ENCODE peak calls at places on chromosomes 13 and 19, in ten cellular contexts. One of them, this sample, is unnamed.

GRCh38 chr19:46192990-46193650 is 36.4 kb upstream of the IGFL1 start:
- DNase-seq in Panc1: no peak
- DNase-seq in stomach: no peak
- DNase-seq in neural progenitor cell: no peak
- DNase-seq in cardiac muscle cell: peak
- DNase-seq in epithelial cell of esophagus: peak
- DNase-seq in heart right ventricle: no peak
- DNase-seq in CD4-positive, CD25-positive, alpha-beta regulatory T cell: no peak
- DNase-seq in PC-9: peak
- DNase-seq in GM23338: no peak
- DNase-seq in this sample: peak

GRCh38 chr19:51507640-51508058 is 6.0 kb upstream of the SIGLEC12 start:
- DNase-seq in Panc1: no peak
- DNase-seq in stomach: no peak
- DNase-seq in neural progenitor cell: no peak
- DNase-seq in cardiac muscle cell: no peak
- DNase-seq in epithelial cell of esophagus: no peak
- DNase-seq in heart right ventricle: no peak
- DNase-seq in CD4-positive, CD25-positive, alpha-beta regulatory T cell: no peak
- DNase-seq in PC-9: no peak
- DNase-seq in GM23338: no peak
- DNase-seq in this sample: no peak

GRCh38 chr19:45467456-45468158 is at the start of gene FOSB:
- DNase-seq in Panc1: no peak
- DNase-seq in stomach: peak
- DNase-seq in neural progenitor cell: peak
- DNase-seq in cardiac muscle cell: peak
- DNase-seq in epithelial cell of esophagus: peak
- DNase-seq in heart right ventricle: peak
- DNase-seq in CD4-positive, CD25-positive, alpha-beta regulatory T cell: peak
- DNase-seq in PC-9: peak
- DNase-seq in GM23338: peak
- DNase-seq in this sample: peak

GRCh38 chr13:111856571-111856970 is 210.4 kb upstream of the SOX1 start:
- DNase-seq in Panc1: no peak
- DNase-seq in stomach: no peak
- DNase-seq in neural progenitor cell: no peak
- DNase-seq in cardiac muscle cell: no peak
- DNase-seq in epithelial cell of esophagus: no peak
- DNase-seq in heart right ventricle: no peak
- DNase-seq in CD4-positive, CD25-positive, alpha-beta regulatory T cell: no peak
- DNase-seq in PC-9: no peak
- DNase-seq in GM23338: no peak
- DNase-seq in this sample: peak

GRCh38 chr13:95970878-95971277 is 82.3 kb downstream of the UGGT2 start:
- DNase-seq in Panc1: no peak
- DNase-seq in stomach: no peak
- DNase-seq in neural progenitor cell: no peak
- DNase-seq in cardiac muscle cell: no peak
- DNase-seq in epithelial cell of esophagus: no peak
- DNase-seq in heart right ventricle: no peak
- DNase-seq in CD4-positive, CD25-positive, alpha-beta regulatory T cell: no peak
- DNase-seq in PC-9: no peak
- DNase-seq in GM23338: peak
- DNase-seq in this sample: no peak

GRCh38 chr19:39238944-39239343 is 5.9 kb downstream of the IFNL3 start:
- DNase-seq in Panc1: no peak
- DNase-seq in stomach: no peak
- DNase-seq in neural progenitor cell: no peak
- DNase-seq in cardiac muscle cell: no peak
- DNase-seq in epithelial cell of esophagus: no peak
- DNase-seq in heart right ventricle: no peak
- DNase-seq in CD4-positive, CD25-positive, alpha-beta regulatory T cell: no peak
- DNase-seq in PC-9: no peak
- DNase-seq in GM23338: no peak
- DNase-seq in this sample: no peak

GRCh38 chr19:40392894-40393517 is 3.0 kb upstream of the HIPK4 start:
- DNase-seq in Panc1: no peak
- DNase-seq in stomach: peak
- DNase-seq in neural progenitor cell: no peak
- DNase-seq in cardiac muscle cell: no peak
- DNase-seq in epithelial cell of esophagus: peak
- DNase-seq in heart right ventricle: no peak
- DNase-seq in CD4-positive, CD25-positive, alpha-beta regulatory T cell: no peak
- DNase-seq in PC-9: peak
- DNase-seq in GM23338: no peak
- DNase-seq in this sample: no peak

GRCh38 chr13:49314344-49314882 is 66.7 kb downstream of the CDADC1 start:
- DNase-seq in Panc1: no peak
- DNase-seq in stomach: no peak
- DNase-seq in neural progenitor cell: no peak
- DNase-seq in cardiac muscle cell: peak
- DNase-seq in epithelial cell of esophagus: peak
- DNase-seq in heart right ventricle: no peak
- DNase-seq in CD4-positive, CD25-positive, alpha-beta regulatory T cell: no peak
- DNase-seq in PC-9: no peak
- DNase-seq in GM23338: no peak
- DNase-seq in this sample: no peak

GRCh38 chr13:96198038-96198437 is 108.1 kb downstream of the HS6ST3 start:
- DNase-seq in Panc1: no peak
- DNase-seq in stomach: no peak
- DNase-seq in neural progenitor cell: no peak
- DNase-seq in cardiac muscle cell: no peak
- DNase-seq in epithelial cell of esophagus: no peak
- DNase-seq in heart right ventricle: no peak
- DNase-seq in CD4-positive, CD25-positive, alpha-beta regulatory T cell: no peak
- DNase-seq in PC-9: no peak
- DNase-seq in GM23338: no peak
- DNase-seq in this sample: no peak

DNA sequence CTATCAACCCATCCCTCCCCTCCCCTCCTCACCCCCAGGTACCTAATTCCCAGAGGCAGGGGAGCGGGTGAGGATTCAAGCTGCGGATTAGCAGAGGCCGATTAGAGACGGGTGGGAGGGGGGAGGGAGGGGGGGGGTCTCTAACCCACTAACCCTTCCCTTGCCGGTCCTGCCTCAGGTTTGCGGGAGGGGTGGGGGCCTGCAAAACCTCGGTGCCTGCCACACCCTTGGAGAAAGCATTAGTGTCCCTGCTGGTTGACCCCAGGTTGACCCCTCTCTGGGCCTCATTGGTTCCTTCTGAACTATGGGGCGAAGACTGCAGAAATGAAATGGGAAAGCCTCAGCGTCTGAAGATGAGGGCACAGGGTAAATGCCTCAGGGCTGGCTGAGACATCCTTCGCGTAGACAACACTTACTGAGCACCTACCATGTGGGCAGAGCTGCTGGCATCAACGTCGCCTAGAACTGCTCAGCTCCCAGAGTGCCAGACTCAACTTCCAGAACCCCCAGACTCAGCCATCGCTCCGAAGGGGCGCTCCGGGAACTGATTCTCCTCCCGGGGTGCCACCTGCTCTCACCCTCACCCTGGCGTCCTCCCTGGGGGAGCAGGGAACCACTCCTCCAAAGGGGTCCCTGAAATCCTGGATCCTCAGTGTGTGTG is 8.5 kb upstream of the NFIC start:
- DNase-seq in Panc1: no peak
- DNase-seq in stomach: no peak
- DNase-seq in neural progenitor cell: peak
- DNase-seq in cardiac muscle cell: no peak
- DNase-seq in epithelial cell of esophagus: peak
- DNase-seq in heart right ventricle: no peak
- DNase-seq in CD4-positive, CD25-positive, alpha-beta regulatory T cell: no peak
- DNase-seq in PC-9: no peak
- DNase-seq in GM23338: peak
- DNase-seq in this sample: no peak
- H3K4me3 ChIP-seq in Panc1: peak
- H3K4me3 ChIP-seq in stomach: peak
- H3K4me3 ChIP-seq in neural progenitor cell: peak
- H3K4me3 ChIP-seq in cardiac muscle cell: peak
- H3K4me3 ChIP-seq in epithelial cell of esophagus: no peak
- H3K4me3 ChIP-seq in heart right ventricle: no peak
- H3K4me3 ChIP-seq in CD4-positive, CD25-positive, alpha-beta regulatory T cell: no peak
- H3K4me3 ChIP-seq in PC-9: no peak
- H3K4me3 ChIP-seq in GM23338: no peak
- H3K4me3 ChIP-seq in this sample: peak

DNA sequence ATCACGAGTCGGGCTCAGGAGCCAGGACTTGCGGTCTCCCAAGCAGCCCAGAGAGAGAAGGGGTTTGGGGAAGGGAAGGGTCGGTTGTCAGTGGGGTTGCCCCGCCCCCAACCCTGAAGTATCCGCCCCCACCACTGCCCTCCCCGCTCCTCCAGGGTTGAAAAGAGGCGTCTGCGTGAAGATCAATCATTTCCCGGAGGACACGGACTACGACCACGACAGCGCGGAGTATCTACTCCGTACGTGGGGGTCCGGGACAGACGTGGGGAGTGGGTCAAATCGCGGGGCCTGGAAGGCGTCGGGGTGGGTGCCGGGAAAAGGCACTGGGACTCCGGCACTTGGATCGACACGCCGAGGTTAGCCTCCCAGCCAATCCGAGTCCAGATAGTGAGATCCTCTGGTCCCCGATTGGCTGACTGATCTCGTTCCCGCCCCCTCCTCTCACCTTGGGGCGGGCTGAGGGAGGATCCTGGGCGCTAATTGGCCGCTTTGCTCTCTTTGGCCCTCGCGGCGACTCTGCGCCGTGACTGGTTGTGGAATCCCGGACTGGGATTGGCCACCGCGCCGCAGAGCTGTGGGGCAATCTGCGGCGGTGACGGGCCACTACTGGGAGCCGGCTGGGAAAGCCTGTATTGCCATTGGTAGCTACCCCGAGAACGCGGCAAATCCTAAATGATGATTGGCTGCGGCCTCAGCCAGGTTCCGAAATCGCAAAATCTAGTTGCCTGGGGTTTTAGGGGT is 13.3 kb upstream of the CACNG6 start:
- DNase-seq in Panc1: peak
- DNase-seq in stomach: no peak
- DNase-seq in neural progenitor cell: peak
- DNase-seq in cardiac muscle cell: peak
- DNase-seq in epithelial cell of esophagus: peak
- DNase-seq in heart right ventricle: peak
- DNase-seq in CD4-positive, CD25-positive, alpha-beta regulatory T cell: no peak
- DNase-seq in PC-9: no peak
- DNase-seq in GM23338: peak
- DNase-seq in this sample: peak
- H3K4me3 ChIP-seq in Panc1: peak
- H3K4me3 ChIP-seq in stomach: peak
- H3K4me3 ChIP-seq in neural progenitor cell: peak
- H3K4me3 ChIP-seq in cardiac muscle cell: peak
- H3K4me3 ChIP-seq in epithelial cell of esophagus: no peak
- H3K4me3 ChIP-seq in heart right ventricle: peak
- H3K4me3 ChIP-seq in CD4-positive, CD25-positive, alpha-beta regulatory T cell: peak
- H3K4me3 ChIP-seq in PC-9: no peak
- H3K4me3 ChIP-seq in GM23338: peak
- H3K4me3 ChIP-seq in this sample: no peak

GRCh38 chr13:46720189-46720588 is 76.8 kb downstream of the ESD start:
- DNase-seq in Panc1: no peak
- DNase-seq in stomach: no peak
- DNase-seq in neural progenitor cell: no peak
- DNase-seq in cardiac muscle cell: no peak
- DNase-seq in epithelial cell of esophagus: no peak
- DNase-seq in heart right ventricle: no peak
- DNase-seq in CD4-positive, CD25-positive, alpha-beta regulatory T cell: no peak
- DNase-seq in PC-9: no peak
- DNase-seq in GM23338: no peak
- DNase-seq in this sample: no peak
- H3K4me3 ChIP-seq in Panc1: no peak
- H3K4me3 ChIP-seq in stomach: no peak
- H3K4me3 ChIP-seq in neural progenitor cell: no peak
- H3K4me3 ChIP-seq in cardiac muscle cell: no peak
- H3K4me3 ChIP-seq in epithelial cell of esophagus: no peak
- H3K4me3 ChIP-seq in heart right ventricle: no peak
- H3K4me3 ChIP-seq in CD4-positive, CD25-positive, alpha-beta regulatory T cell: no peak
- H3K4me3 ChIP-seq in PC-9: no peak
- H3K4me3 ChIP-seq in GM23338: no peak
- H3K4me3 ChIP-seq in this sample: no peak

DNA sequence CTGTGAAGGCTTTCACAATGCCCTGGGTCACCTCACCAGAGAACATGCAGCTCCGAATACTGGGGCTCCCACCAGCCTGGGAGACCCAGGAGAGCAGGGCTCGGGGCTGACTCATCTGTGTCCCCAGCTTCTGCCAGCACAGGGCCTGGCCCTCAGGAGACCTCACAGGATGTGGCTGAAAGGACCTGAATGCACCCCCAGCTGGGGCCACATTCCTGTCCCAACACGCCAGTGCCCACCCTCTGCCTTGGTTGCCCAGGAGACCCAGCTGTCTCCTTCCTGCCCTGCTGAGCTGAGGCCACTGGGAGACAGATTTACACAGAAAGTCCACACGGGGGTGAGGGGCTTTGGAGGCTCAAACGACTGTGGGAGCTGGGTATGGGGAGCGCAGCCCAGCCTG is 11.9 kb downstream of the BCAT2 start:
- DNase-seq in Panc1: no peak
- DNase-seq in stomach: no peak
- DNase-seq in neural progenitor cell: peak
- DNase-seq in cardiac muscle cell: no peak
- DNase-seq in epithelial cell of esophagus: peak
- DNase-seq in heart right ventricle: no peak
- DNase-seq in CD4-positive, CD25-positive, alpha-beta regulatory T cell: no peak
- DNase-seq in PC-9: no peak
- DNase-seq in GM23338: peak
- DNase-seq in this sample: no peak
- H3K4me3 ChIP-seq in Panc1: no peak
- H3K4me3 ChIP-seq in stomach: no peak
- H3K4me3 ChIP-seq in neural progenitor cell: no peak
- H3K4me3 ChIP-seq in cardiac muscle cell: no peak
- H3K4me3 ChIP-seq in epithelial cell of esophagus: no peak
- H3K4me3 ChIP-seq in heart right ventricle: no peak
- H3K4me3 ChIP-seq in CD4-positive, CD25-positive, alpha-beta regulatory T cell: no peak
- H3K4me3 ChIP-seq in PC-9: no peak
- H3K4me3 ChIP-seq in GM23338: no peak
- H3K4me3 ChIP-seq in this sample: no peak

GRCh38 chr13:102774596-102775375 is 1.2 kb upstream of the TEX30 start:
- DNase-seq in Panc1: no peak
- DNase-seq in stomach: no peak
- DNase-seq in neural progenitor cell: peak
- DNase-seq in cardiac muscle cell: no peak
- DNase-seq in epithelial cell of esophagus: no peak
- DNase-seq in heart right ventricle: no peak
- DNase-seq in CD4-positive, CD25-positive, alpha-beta regulatory T cell: no peak
- DNase-seq in PC-9: no peak
- DNase-seq in GM23338: peak
- DNase-seq in this sample: no peak
- H3K4me3 ChIP-seq in Panc1: no peak
- H3K4me3 ChIP-seq in stomach: no peak
- H3K4me3 ChIP-seq in neural progenitor cell: no peak
- H3K4me3 ChIP-seq in cardiac muscle cell: no peak
- H3K4me3 ChIP-seq in epithelial cell of esophagus: no peak
- H3K4me3 ChIP-seq in heart right ventricle: no peak
- H3K4me3 ChIP-seq in CD4-positive, CD25-positive, alpha-beta regulatory T cell: no peak
- H3K4me3 ChIP-seq in PC-9: no peak
- H3K4me3 ChIP-seq in GM23338: no peak
- H3K4me3 ChIP-seq in this sample: no peak

GRCh38 chr13:43087960-43088580 is 64.7 kb downstream of the DNAJC15 start:
- DNase-seq in Panc1: no peak
- DNase-seq in stomach: no peak
- DNase-seq in neural progenitor cell: no peak
- DNase-seq in cardiac muscle cell: peak
- DNase-seq in epithelial cell of esophagus: peak
- DNase-seq in heart right ventricle: no peak
- DNase-seq in CD4-positive, CD25-positive, alpha-beta regulatory T cell: no peak
- DNase-seq in PC-9: no peak
- DNase-seq in GM23338: no peak
- DNase-seq in this sample: no peak
- H3K4me3 ChIP-seq in Panc1: no peak
- H3K4me3 ChIP-seq in stomach: peak
- H3K4me3 ChIP-seq in neural progenitor cell: no peak
- H3K4me3 ChIP-seq in cardiac muscle cell: no peak
- H3K4me3 ChIP-seq in epithelial cell of esophagus: no peak
- H3K4me3 ChIP-seq in heart right ventricle: peak
- H3K4me3 ChIP-seq in CD4-positive, CD25-positive, alpha-beta regulatory T cell: peak
- H3K4me3 ChIP-seq in PC-9: no peak
- H3K4me3 ChIP-seq in GM23338: no peak
- H3K4me3 ChIP-seq in this sample: peak

This sample was measured in right atrium auricular region.